ENCODE peak calls at places on chromosomes 12 and 14, in nine cellular contexts. Q is NCI-H187, I is naive B cell, N is EL, M is cardiac fibroblast, C is EH, F is AG08396, P is GM03348, A is prostate gland. J is an unnamed sample.

GRCh38 chr14:49971156-49972141 is 78.6 kb downstream of the ARF6 start:
- DNase-seq in M (peak), F (no peak), C (peak), A (no peak), I (peak), Q (no peak), P (no peak), N (no peak), J (no peak)

GRCh38 chr14:96852823-96853422 is 55.7 kb downstream of the VRK1 start:
- DNase-seq in I (peak), P (peak), Q (peak), F (peak), A (no peak), C (peak), N (peak), M (peak), J (peak)

GRCh38 chr12:112855375-112855774 is 51.4 kb upstream of the OAS1 start:
- DNase-seq in N (peak), P (peak), C (no peak), A (no peak), M (no peak), I (no peak), F (no peak), Q (no peak), J (no peak)

GRCh38 chr14:70289138-70289537 is 70.3 kb downstream of the COX16 start:
- DNase-seq in I (no peak), N (no peak), A (no peak), C (no peak), F (no peak), M (no peak), P (no peak), Q (no peak), J (no peak)

GRCh38 chr12:102824218-102824835 is 92.7 kb downstream of the PAH start:
- DNase-seq in P (peak), F (peak), M (peak), I (no peak), A (no peak), N (peak), Q (no peak), C (peak), J (no peak)

GRCh38 chr14:54568821-54569591 is 2.1 kb downstream of the SAMD4A start:
- DNase-seq in M (peak), C (peak), I (no peak), N (peak), A (no peak), Q (no peak), P (peak), F (peak), J (peak)

GRCh38 chr14:92122351-92122677 is 545 bp downstream of the CPSF2 start:
- DNase-seq in C (peak), P (peak), Q (no peak), N (peak), A (no peak), M (peak), F (peak), I (no peak), J (peak)

GRCh38 chr12:111791507-111791906 is 24.8 kb downstream of the ALDH2 start:
- DNase-seq in F (no peak), P (no peak), I (no peak), M (no peak), A (no peak), N (no peak), Q (no peak), C (no peak), J (no peak)

GRCh38 chr12:125519026-125519651 is 453.9 kb downstream of the AACS start:
- DNase-seq in Q (no peak), C (no peak), I (no peak), F (no peak), P (no peak), N (no peak), M (no peak), A (no peak), J (no peak)

GRCh38 chr12:75455839-75456238 is 24.7 kb upstream of the GLIPR1 start:
- DNase-seq in A (no peak), I (no peak), N (peak), C (no peak), P (no peak), M (no peak), Q (no peak), F (no peak), J (no peak)

GRCh38 chr12:41122894-41123293 is 65.2 kb upstream of the PDZRN4 start:
- DNase-seq in M (no peak), P (no peak), A (no peak), I (no peak), Q (no peak), N (no peak), C (no peak), F (no peak), J (no peak)